ENCODE peak calls at places on chromosome 13, in seven cellular contexts. U, X, D, Y, V, E and J are unnamed samples.

GRCh38 chr13:18212873-18213272 is 968.8 kb downstream of the TUBA3C start:
- DNase-seq in Y (no peak), X (no peak), E (no peak), U (no peak), D (no peak), V (no peak), J (peak)

GRCh38 chr13:25319781-25320180 is 18.4 kb downstream of the NUP58 start:
- DNase-seq in E (no peak), X (no peak), Y (no peak), U (no peak), V (no peak), D (no peak), J (no peak)

GRCh38 chr13:110363009-110363408 is 55.9 kb downstream of the COL4A2 start:
- DNase-seq in U (no peak), Y (no peak), E (no peak), V (peak), D (no peak), X (no peak), J (no peak)

GRCh38 chr13:74338341-74338740 is 204.1 kb upstream of the KLF12 start:
- DNase-seq in D (no peak), Y (no peak), V (no peak), E (no peak), U (no peak), X (no peak), J (no peak)

GRCh38 chr13:97141564-97142005 is 80.5 kb upstream of the MBNL2 start:
- DNase-seq in D (peak), U (peak), X (no peak), E (no peak), Y (peak), V (no peak), J (no peak)

GRCh38 chr13:47463726-47464125 is 537.3 kb downstream of the SUCLA2 start:
- DNase-seq in U (no peak), D (peak), E (no peak), X (no peak), Y (no peak), V (no peak), J (no peak)

GRCh38 chr13:51818771-51819511 is 15.0 kb upstream of the DHRS12 start:
- DNase-seq in X (no peak), V (peak), U (no peak), E (peak), D (peak), Y (no peak), J (no peak)

GRCh38 chr13:105920375-105920774 is 615.1 kb downstream of the EFNB2 start:
- DNase-seq in V (no peak), E (no peak), X (no peak), D (peak), U (no peak), Y (no peak), J (no peak)

GRCh38 chr13:45073809-45074208 is 46.5 kb upstream of the GTF2F2 start:
- DNase-seq in V (no peak), E (no peak), D (no peak), X (no peak), U (no peak), Y (no peak), J (no peak)

GRCh38 chr13:99965329-99966000 is 6.1 kb downstream of the ZIC5 start:
- DNase-seq in X (no peak), D (no peak), V (no peak), U (no peak), E (no peak), Y (no peak), J (no peak)

GRCh38 chr13:74574964-74575728 is 440.9 kb upstream of the KLF12 start:
- DNase-seq in Y (no peak), V (no peak), E (no peak), D (no peak), U (no peak), X (no peak), J (no peak)

GRCh38 chr13:28657784-28658538 is 969 bp upstream of the POMP start:
- DNase-seq in X (no peak), U (no peak), Y (no peak), D (peak), E (no peak), V (no peak), J (no peak)

GRCh38 chr13:34201050-34201913 is 383.3 kb downstream of the RFC3 start:
- DNase-seq in X (no peak), V (no peak), E (no peak), Y (peak), D (peak), U (no peak), J (no peak)

GRCh38 chr13:70384156-70384555 is 275.9 kb upstream of the KLHL1 start:
- DNase-seq in U (no peak), V (no peak), X (no peak), E (no peak), D (no peak), Y (no peak), J (no peak)

GRCh38 chr13:101514695-101515275 is 62.3 kb downstream of the ITGBL1 start:
- DNase-seq in E (no peak), Y (peak), X (no peak), D (peak), U (peak), V (no peak), J (no peak)

GRCh38 chr13:110408286-110408685 is 101.2 kb downstream of the COL4A2 start:
- DNase-seq in Y (no peak), X (no peak), D (no peak), V (peak), U (no peak), E (no peak), J (no peak)

GRCh38 chr13:70339738-70340137 is 231.5 kb upstream of the KLHL1 start:
- DNase-seq in X (no peak), D (peak), U (peak), V (no peak), E (peak), Y (no peak), J (no peak)

GRCh38 chr13:80131204-80131603 is 209.7 kb downstream of the SPRY2 start:
- DNase-seq in Y (peak), V (peak), D (peak), E (peak), U (peak), X (no peak), J (no peak)

GRCh38 chr13:109156181-109156935 is 526.9 kb downstream of the MYO16 start:
- DNase-seq in E (no peak), V (peak), Y (no peak), D (peak), X (no peak), U (no peak), J (no peak)
- H3K27ac ChIP-seq in E (no peak), V (peak), Y (peak), D (peak), X (no peak), U (no peak), J (peak)

DNA sequence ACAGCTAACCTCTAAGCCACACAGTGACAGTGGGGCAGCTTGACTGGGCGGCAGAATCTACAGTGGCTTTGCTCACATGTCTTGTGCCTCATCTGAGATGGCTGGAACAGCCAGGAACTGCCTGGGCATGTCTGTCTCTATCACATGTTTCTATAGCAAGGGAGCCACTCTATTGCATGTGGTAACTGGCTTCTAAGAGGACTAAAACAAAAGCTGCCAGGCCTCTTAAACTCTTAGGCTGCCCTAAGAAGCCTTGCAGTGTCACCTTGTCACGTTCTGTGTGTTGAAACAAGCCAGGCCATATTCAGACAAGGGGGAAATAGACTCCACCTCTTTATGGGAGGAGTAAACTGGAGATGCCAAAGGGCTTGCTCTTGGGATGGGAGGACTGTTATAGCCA is 122.9 kb upstream of the MAB21L1 start:
- DNase-seq in D (peak), X (no peak), U (no peak), E (no peak), Y (no peak), V (no peak), J (no peak)
- H3K27ac ChIP-seq in D (no peak), X (no peak), U (no peak), E (no peak), Y (no peak), V (no peak), J (no peak)

GRCh38 chr13:22454586-22454985 is 726.2 kb upstream of the SGCG start:
- DNase-seq in E (no peak), U (no peak), Y (no peak), X (no peak), V (no peak), D (no peak), J (no peak)

GRCh38 chr13:22449251-22449650 is 731.5 kb upstream of the SGCG start:
- DNase-seq in Y (no peak), U (no peak), D (no peak), E (no peak), V (no peak), X (no peak), J (no peak)

GRCh38 chr13:22451345-22451744 is 729.4 kb upstream of the SGCG start:
- DNase-seq in V (no peak), Y (no peak), U (peak), E (peak), D (no peak), X (no peak), J (no peak)

GRCh38 chr13:22455036-22455435 is 725.7 kb upstream of the SGCG start:
- DNase-seq in X (no peak), E (no peak), D (no peak), V (no peak), U (no peak), Y (no peak), J (no peak)
- H3K27ac ChIP-seq in X (no peak), E (no peak), D (no peak), V (no peak), U (no peak), Y (no peak), J (no peak)

GRCh38 chr13:42405665-42406390 is 133.9 kb downstream of the AKAP11 start:
- DNase-seq in Y (no peak), V (no peak), U (no peak), X (peak), D (peak), E (no peak), J (peak)
- H3K27ac ChIP-seq in Y (no peak), V (no peak), U (no peak), X (peak), D (no peak), E (no peak), J (no peak)

DNA sequence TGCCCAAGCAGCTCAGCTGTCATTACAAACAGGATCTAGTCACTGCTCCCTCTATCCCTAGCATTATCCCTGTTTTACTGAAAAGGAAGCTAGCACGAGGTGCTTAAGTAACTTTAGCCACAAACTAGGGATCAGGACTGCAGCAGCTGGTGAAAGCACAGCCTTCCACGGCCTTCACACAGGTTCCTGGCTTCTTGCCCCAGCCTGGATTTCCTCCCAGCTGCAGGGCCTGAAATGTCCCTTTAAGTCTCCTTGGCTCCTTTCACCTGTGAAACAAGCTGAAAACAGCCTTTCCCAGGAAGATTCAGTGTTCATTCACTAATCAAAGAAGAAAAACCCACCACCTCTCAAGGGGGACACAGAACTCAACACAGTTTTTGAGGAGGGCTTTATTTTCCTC is 754.5 kb downstream of the DIAPH3 start:
- DNase-seq in D (no peak), V (no peak), Y (no peak), U (peak), X (no peak), E (no peak), J (no peak)
- H3K27ac ChIP-seq in D (no peak), V (no peak), Y (no peak), U (peak), X (no peak), E (no peak), J (no peak)

DNA sequence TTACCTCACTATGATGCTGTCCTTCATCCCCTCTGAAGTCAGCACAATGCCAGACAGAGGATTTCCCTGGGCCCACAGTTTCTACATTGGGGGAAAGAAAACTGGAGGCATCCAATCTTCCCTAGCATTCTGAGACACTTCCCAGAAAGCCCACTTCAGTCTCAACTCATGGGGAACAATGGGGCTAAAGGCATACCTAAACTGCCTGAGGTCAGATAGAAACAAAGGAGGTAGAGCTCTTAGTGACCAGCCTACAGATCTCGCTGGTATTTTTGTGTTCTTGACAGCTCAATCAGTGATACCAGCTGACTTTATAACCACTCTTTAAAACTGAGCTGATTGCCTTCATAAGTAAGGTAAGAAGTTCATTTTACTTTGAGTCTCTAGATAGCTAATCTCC is 881.0 kb upstream of the GPC6 start:
- DNase-seq in U (no peak), E (no peak), X (no peak), Y (no peak), D (no peak), V (no peak), J (no peak)
- H3K27ac ChIP-seq in U (no peak), E (no peak), X (no peak), Y (no peak), D (no peak), V (no peak), J (no peak)

GRCh38 chr13:114067886-114068722 is 64.3 kb downstream of the RASA3 start:
- DNase-seq in Y (no peak), U (no peak), E (peak), V (peak), D (no peak), X (peak), J (no peak)
- H3K27ac ChIP-seq in Y (peak), U (no peak), E (peak), V (no peak), D (peak), X (peak), J (peak)

GRCh38 chr13:41458187-41458938 is 1.0 kb downstream of the RGCC start:
- DNase-seq in V (peak), Y (no peak), X (peak), U (peak), D (peak), E (peak), J (no peak)
- H3K27ac ChIP-seq in V (no peak), Y (no peak), X (peak), U (no peak), D (peak), E (peak), J (no peak)

GRCh38 chr13:40466271-40466670 is 200.2 kb downstream of the FOXO1 start:
- DNase-seq in D (no peak), U (no peak), E (no peak), V (no peak), Y (no peak), X (no peak), J (no peak)

GRCh38 chr13:40468227-40468838 is 198.1 kb downstream of the FOXO1 start:
- DNase-seq in Y (no peak), V (no peak), X (no peak), U (no peak), D (no peak), E (no peak), J (no peak)

GRCh38 chr13:40460116-40460515 is 206.3 kb downstream of the FOXO1 start:
- DNase-seq in E (no peak), V (no peak), Y (no peak), X (no peak), D (peak), U (no peak), J (no peak)

GRCh38 chr13:40464991-40465390 is 201.4 kb downstream of the FOXO1 start:
- DNase-seq in V (no peak), E (no peak), Y (no peak), U (no peak), D (no peak), X (no peak), J (no peak)

GRCh38 chr13:40464349-40464748 is 202.1 kb downstream of the FOXO1 start:
- DNase-seq in X (no peak), Y (no peak), E (no peak), U (no peak), D (no peak), V (no peak), J (no peak)
- H3K27ac ChIP-seq in X (no peak), Y (no peak), E (no peak), U (no peak), D (no peak), V (no peak), J (no peak)